ENCODE peak calls at places on chromosome 15, in eight cellular contexts. One of them, this sample, is unnamed.

GRCh38 chr15:46848704-46849103 is 868.6 kb upstream of the SEMA6D start:
- DNase-seq in stimulated activated CD4-positive, alpha-beta T cell treated with anti-CD3 and anti-CD28 coated beads, Interleukin-15, amount 100 ng/mL, for 48 hours: no peak
- DNase-seq in NCI-H1930: no peak
- DNase-seq in CD4-positive, alpha-beta T cell: no peak
- DNase-seq in NCI-H1105: no peak
- DNase-seq in adipocyte: no peak
- DNase-seq in GM12891: no peak
- DNase-seq in iris pigment epithelial cell: no peak
- DNase-seq in this sample: no peak

GRCh38 chr15:48577495-48577894 is 68.0 kb downstream of the FBN1 start:
- DNase-seq in stimulated activated CD4-positive, alpha-beta T cell treated with anti-CD3 and anti-CD28 coated beads, Interleukin-15, amount 100 ng/mL, for 48 hours: no peak
- DNase-seq in adipocyte: peak; percentile 74
- DNase-seq in NCI-H1105: no peak
- DNase-seq in iris pigment epithelial cell: peak; percentile 71
- DNase-seq in CD4-positive, alpha-beta T cell: no peak
- DNase-seq in NCI-H1930: no peak
- DNase-seq in GM12891: no peak
- DNase-seq in this sample: no peak

GRCh38 chr15:45573961-45574629 is 13.1 kb upstream of the BLOC1S6 start:
- DNase-seq in CD4-positive, alpha-beta T cell: no peak
- DNase-seq in iris pigment epithelial cell: no peak
- DNase-seq in GM12891: no peak
- DNase-seq in stimulated activated CD4-positive, alpha-beta T cell treated with anti-CD3 and anti-CD28 coated beads, Interleukin-15, amount 100 ng/mL, for 48 hours: no peak
- DNase-seq in NCI-H1105: no peak
- DNase-seq in NCI-H1930: no peak
- DNase-seq in adipocyte: no peak
- DNase-seq in this sample: no peak

GRCh38 chr15:58608129-58608590 is 141.3 kb downstream of the ADAM10 start:
- DNase-seq in stimulated activated CD4-positive, alpha-beta T cell treated with anti-CD3 and anti-CD28 coated beads, Interleukin-15, amount 100 ng/mL, for 48 hours: no peak
- DNase-seq in CD4-positive, alpha-beta T cell: no peak
- DNase-seq in NCI-H1930: no peak
- DNase-seq in GM12891: no peak
- DNase-seq in iris pigment epithelial cell: peak; percentile 88
- DNase-seq in adipocyte: no peak
- DNase-seq in NCI-H1105: no peak
- DNase-seq in this sample: no peak

GRCh38 chr15:64982472-64982871 is 7.2 kb downstream of the SPG21 start:
- DNase-seq in CD4-positive, alpha-beta T cell: no peak
- DNase-seq in iris pigment epithelial cell: no peak
- DNase-seq in GM12891: no peak
- DNase-seq in NCI-H1105: no peak
- DNase-seq in NCI-H1930: no peak
- DNase-seq in adipocyte: peak; percentile 69
- DNase-seq in stimulated activated CD4-positive, alpha-beta T cell treated with anti-CD3 and anti-CD28 coated beads, Interleukin-15, amount 100 ng/mL, for 48 hours: no peak
- DNase-seq in this sample: no peak

GRCh38 chr15:101393172-101393571 is 96.3 kb downstream of the PCSK6 start:
- DNase-seq in GM12891: no peak
- DNase-seq in stimulated activated CD4-positive, alpha-beta T cell treated with anti-CD3 and anti-CD28 coated beads, Interleukin-15, amount 100 ng/mL, for 48 hours: no peak
- DNase-seq in adipocyte: no peak
- DNase-seq in NCI-H1930: no peak
- DNase-seq in CD4-positive, alpha-beta T cell: no peak
- DNase-seq in NCI-H1105: no peak
- DNase-seq in iris pigment epithelial cell: no peak
- DNase-seq in this sample: no peak

GRCh38 chr15:73948396-73948795 is 22.1 kb downstream of the LOXL1 start:
- DNase-seq in stimulated activated CD4-positive, alpha-beta T cell treated with anti-CD3 and anti-CD28 coated beads, Interleukin-15, amount 100 ng/mL, for 48 hours: no peak
- DNase-seq in adipocyte: no peak
- DNase-seq in iris pigment epithelial cell: no peak
- DNase-seq in NCI-H1105: no peak
- DNase-seq in CD4-positive, alpha-beta T cell: no peak
- DNase-seq in GM12891: no peak
- DNase-seq in NCI-H1930: no peak
- DNase-seq in this sample: no peak

GRCh38 chr15:27214032-27214431 is 243.1 kb downstream of the GABRG3 start:
- DNase-seq in adipocyte: no peak
- DNase-seq in iris pigment epithelial cell: no peak
- DNase-seq in GM12891: no peak
- DNase-seq in CD4-positive, alpha-beta T cell: no peak
- DNase-seq in NCI-H1930: no peak
- DNase-seq in stimulated activated CD4-positive, alpha-beta T cell treated with anti-CD3 and anti-CD28 coated beads, Interleukin-15, amount 100 ng/mL, for 48 hours: no peak
- DNase-seq in NCI-H1105: no peak
- DNase-seq in this sample: no peak

GRCh38 chr15:64461577-64462162 is 1.3 kb downstream of the ZNF609 start:
- DNase-seq in NCI-H1105: peak; percentile 44
- DNase-seq in adipocyte: peak; percentile 40
- DNase-seq in CD4-positive, alpha-beta T cell: no peak
- DNase-seq in stimulated activated CD4-positive, alpha-beta T cell treated with anti-CD3 and anti-CD28 coated beads, Interleukin-15, amount 100 ng/mL, for 48 hours: peak; percentile 19
- DNase-seq in GM12891: no peak
- DNase-seq in iris pigment epithelial cell: peak; percentile 83
- DNase-seq in NCI-H1930: no peak
- DNase-seq in this sample: peak; percentile 27

GRCh38 chr15:62462268-62462667 is 297.2 kb upstream of the C2CD4B start:
- DNase-seq in adipocyte: no peak
- DNase-seq in CD4-positive, alpha-beta T cell: no peak
- DNase-seq in NCI-H1930: no peak
- DNase-seq in GM12891: no peak
- DNase-seq in iris pigment epithelial cell: no peak
- DNase-seq in stimulated activated CD4-positive, alpha-beta T cell treated with anti-CD3 and anti-CD28 coated beads, Interleukin-15, amount 100 ng/mL, for 48 hours: no peak
- DNase-seq in NCI-H1105: no peak
- DNase-seq in this sample: no peak

This sample was measured in NCI-H187.